ENCODE peak calls at places on chromosomes 6 and 20, in ten cellular contexts. One of them, this sample, is unnamed.

GRCh38 chr6:163830641-163831040 is 416.1 kb downstream of the QKI start:
- DNase-seq in amniotic stem cell: no peak
- DNase-seq in stimulated activated CD4-positive, alpha-beta T cell treated with anti-CD3 and anti-CD28 coated beads, Interleukin-12 subunit alpha, Interleukin-12 subunit beta, amount 100 ng/mL, for 48 hours: no peak
- DNase-seq in C1 segment of cervical spinal cord: no peak
- DNase-seq in activated gamma-delta T cell: no peak
- DNase-seq in Peyer's patch: no peak
- DNase-seq in choroid plexus epithelial cell: no peak
- DNase-seq in pancreas: no peak
- DNase-seq in SW 1271: no peak
- DNase-seq in adrenal gland: no peak
- DNase-seq in this sample: no peak

GRCh38 chr6:3761989-3762270 is 10.4 kb upstream of the PXDC1 start:
- DNase-seq in amniotic stem cell: no peak
- DNase-seq in stimulated activated CD4-positive, alpha-beta T cell treated with anti-CD3 and anti-CD28 coated beads, Interleukin-12 subunit alpha, Interleukin-12 subunit beta, amount 100 ng/mL, for 48 hours: no peak
- DNase-seq in C1 segment of cervical spinal cord: no peak
- DNase-seq in activated gamma-delta T cell: no peak
- DNase-seq in Peyer's patch: peak; percentile 34
- DNase-seq in choroid plexus epithelial cell: no peak
- DNase-seq in pancreas: no peak
- DNase-seq in SW 1271: no peak
- DNase-seq in adrenal gland: no peak
- DNase-seq in this sample: no peak

GRCh38 chr6:158642805-158643489 is 1.6 kb downstream of the DYNLT1 start:
- DNase-seq in amniotic stem cell: no peak
- DNase-seq in stimulated activated CD4-positive, alpha-beta T cell treated with anti-CD3 and anti-CD28 coated beads, Interleukin-12 subunit alpha, Interleukin-12 subunit beta, amount 100 ng/mL, for 48 hours: no peak
- DNase-seq in C1 segment of cervical spinal cord: no peak
- DNase-seq in activated gamma-delta T cell: no peak
- DNase-seq in Peyer's patch: peak; percentile 44
- DNase-seq in choroid plexus epithelial cell: no peak
- DNase-seq in pancreas: no peak
- DNase-seq in SW 1271: no peak
- DNase-seq in adrenal gland: no peak
- DNase-seq in this sample: no peak

GRCh38 chr6:27494987-27495385 is 22.1 kb upstream of the ZNF184 start:
- DNase-seq in amniotic stem cell: no peak
- DNase-seq in stimulated activated CD4-positive, alpha-beta T cell treated with anti-CD3 and anti-CD28 coated beads, Interleukin-12 subunit alpha, Interleukin-12 subunit beta, amount 100 ng/mL, for 48 hours: no peak
- DNase-seq in C1 segment of cervical spinal cord: no peak
- DNase-seq in activated gamma-delta T cell: no peak
- DNase-seq in Peyer's patch: no peak
- DNase-seq in choroid plexus epithelial cell: peak; percentile 16
- DNase-seq in pancreas: no peak
- DNase-seq in SW 1271: no peak
- DNase-seq in adrenal gland: no peak
- DNase-seq in this sample: no peak

GRCh38 chr20:10596726-10597125 is 77.1 kb downstream of the JAG1 start:
- DNase-seq in amniotic stem cell: peak; percentile 66
- DNase-seq in stimulated activated CD4-positive, alpha-beta T cell treated with anti-CD3 and anti-CD28 coated beads, Interleukin-12 subunit alpha, Interleukin-12 subunit beta, amount 100 ng/mL, for 48 hours: no peak
- DNase-seq in C1 segment of cervical spinal cord: no peak
- DNase-seq in activated gamma-delta T cell: no peak
- DNase-seq in Peyer's patch: no peak
- DNase-seq in choroid plexus epithelial cell: peak; percentile 89
- DNase-seq in pancreas: no peak
- DNase-seq in SW 1271: peak; percentile 47
- DNase-seq in adrenal gland: no peak
- DNase-seq in this sample: peak; percentile 58

GRCh38 chr20:57237006-57237953 is 29.2 kb downstream of the BMP7 start:
- DNase-seq in amniotic stem cell: no peak
- DNase-seq in stimulated activated CD4-positive, alpha-beta T cell treated with anti-CD3 and anti-CD28 coated beads, Interleukin-12 subunit alpha, Interleukin-12 subunit beta, amount 100 ng/mL, for 48 hours: no peak
- DNase-seq in C1 segment of cervical spinal cord: no peak
- DNase-seq in activated gamma-delta T cell: no peak
- DNase-seq in Peyer's patch: no peak
- DNase-seq in choroid plexus epithelial cell: no peak
- DNase-seq in pancreas: no peak
- DNase-seq in SW 1271: no peak
- DNase-seq in adrenal gland: no peak
- DNase-seq in this sample: peak; percentile 47

GRCh38 chr6:41636803-41637178 is 1.5 kb upstream of the MDFI start:
- DNase-seq in amniotic stem cell: no peak
- DNase-seq in stimulated activated CD4-positive, alpha-beta T cell treated with anti-CD3 and anti-CD28 coated beads, Interleukin-12 subunit alpha, Interleukin-12 subunit beta, amount 100 ng/mL, for 48 hours: no peak
- DNase-seq in C1 segment of cervical spinal cord: no peak
- DNase-seq in activated gamma-delta T cell: no peak
- DNase-seq in Peyer's patch: peak; percentile 70
- DNase-seq in choroid plexus epithelial cell: no peak
- DNase-seq in pancreas: peak; percentile 58
- DNase-seq in SW 1271: no peak
- DNase-seq in adrenal gland: peak; percentile 33
- DNase-seq in this sample: no peak

GRCh38 chr20:21397341-21398108 is at the start of gene NKX2-4:
- DNase-seq in amniotic stem cell: no peak
- DNase-seq in stimulated activated CD4-positive, alpha-beta T cell treated with anti-CD3 and anti-CD28 coated beads, Interleukin-12 subunit alpha, Interleukin-12 subunit beta, amount 100 ng/mL, for 48 hours: no peak
- DNase-seq in C1 segment of cervical spinal cord: no peak
- DNase-seq in activated gamma-delta T cell: no peak
- DNase-seq in Peyer's patch: no peak
- DNase-seq in choroid plexus epithelial cell: no peak
- DNase-seq in pancreas: no peak
- DNase-seq in SW 1271: no peak
- DNase-seq in adrenal gland: no peak
- DNase-seq in this sample: no peak